ENCODE peak calls at places on chromosome 13, in nine cellular contexts. E, T, L, R, U, A, W, Z and V are unnamed samples.

GRCh38 chr13:50403311-50403710 is 388.1 kb downstream of the KCNRG start:
- DNase-seq in W (no peak), L (no peak), U (peak), Z (no peak), A (peak), R (no peak), T (no peak), E (no peak), V (peak)

GRCh38 chr13:50584856-50585580 is 258.5 kb downstream of the DLEU7 start:
- DNase-seq in U (no peak), T (no peak), R (no peak), Z (no peak), L (no peak), A (no peak), W (no peak), E (no peak), V (no peak)

GRCh38 chr13:99700468-99700867 is 199.2 kb downstream of the TM9SF2 start:
- DNase-seq in L (no peak), U (no peak), T (no peak), A (no peak), Z (no peak), W (no peak), R (no peak), E (no peak), V (no peak)

GRCh38 chr13:28392428-28392827 is 102.5 kb downstream of the FLT1 start:
- DNase-seq in L (no peak), E (no peak), U (no peak), A (no peak), R (no peak), T (no peak), Z (no peak), W (no peak), V (no peak)

GRCh38 chr13:104008571-104009435 is 942.6 kb upstream of the SLC10A2 start:
- DNase-seq in W (no peak), U (peak), T (no peak), A (no peak), Z (no peak), R (no peak), E (peak), L (no peak), V (peak)

GRCh38 chr13:107450931-107451330 is 764.4 kb downstream of the LIG4 start:
- DNase-seq in E (peak), Z (no peak), U (no peak), R (no peak), T (no peak), A (no peak), W (no peak), L (no peak), V (no peak)

GRCh38 chr13:29428310-29428991 is 167.0 kb downstream of the SLC7A1 start:
- DNase-seq in R (no peak), Z (peak), A (peak), U (peak), T (no peak), W (no peak), E (no peak), L (no peak), V (peak)

GRCh38 chr13:99215466-99215865 is 14.8 kb downstream of the UBAC2 start:
- DNase-seq in Z (no peak), A (no peak), L (no peak), W (no peak), U (no peak), T (peak), E (no peak), R (peak), V (no peak)

GRCh38 chr13:102933076-102933922 is 87.5 kb downstream of the ERCC5 start:
- DNase-seq in E (no peak), A (no peak), L (no peak), T (no peak), R (no peak), Z (no peak), U (no peak), W (no peak), V (no peak)

GRCh38 chr13:80084086-80084676 is 256.7 kb downstream of the SPRY2 start:
- DNase-seq in T (no peak), L (no peak), R (no peak), U (peak), A (peak), W (no peak), Z (no peak), E (peak), V (peak)

GRCh38 chr13:110116072-110116487 is 190.9 kb downstream of the COL4A1 start:
- DNase-seq in U (peak), L (no peak), Z (peak), E (no peak), W (no peak), A (peak), R (peak), T (peak), V (peak)

GRCh38 chr13:45994752-45995151 is 57.8 kb downstream of the ZC3H13 start:
- DNase-seq in L (no peak), E (no peak), U (no peak), R (no peak), A (no peak), Z (no peak), T (no peak), W (no peak), V (no peak)

GRCh38 chr13:99575376-99575775 is 74.1 kb downstream of the TM9SF2 start:
- DNase-seq in U (no peak), W (no peak), L (no peak), Z (no peak), E (no peak), T (no peak), A (no peak), R (peak), V (no peak)

GRCh38 chr13:95956589-95957148 is 96.5 kb downstream of the UGGT2 start:
- DNase-seq in W (no peak), A (no peak), U (peak), T (no peak), L (no peak), R (no peak), E (peak), Z (no peak), V (peak)

GRCh38 chr13:83620535-83621220 is 261.6 kb downstream of the SLITRK1 start:
- DNase-seq in Z (no peak), R (no peak), W (no peak), T (no peak), L (no peak), E (peak), U (peak), A (no peak), V (peak)

GRCh38 chr13:111952814-111953213 is 114.1 kb upstream of the SOX1 start:
- DNase-seq in A (no peak), R (no peak), U (no peak), L (no peak), W (no peak), E (no peak), Z (no peak), T (no peak), V (no peak)

GRCh38 chr13:47005761-47006414 is 109.0 kb upstream of the HTR2A start:
- DNase-seq in W (no peak), L (no peak), A (no peak), E (no peak), Z (no peak), T (no peak), R (no peak), U (no peak), V (no peak)

GRCh38 chr13:20814224-20814910 is 40.6 kb upstream of the EEF1AKMT1 start:
- DNase-seq in E (peak), W (no peak), Z (no peak), T (no peak), L (no peak), A (no peak), U (peak), R (peak), V (peak)

GRCh38 chr13:95714142-95714832 is 37.3 kb downstream of the DNAJC3 start:
- DNase-seq in L (no peak), R (no peak), W (no peak), A (no peak), T (no peak), U (peak), E (peak), Z (no peak), V (peak)

GRCh38 chr13:27712421-27712820 is 79.9 kb upstream of the GSX1 start:
- DNase-seq in Z (no peak), A (no peak), L (no peak), R (no peak), T (no peak), E (no peak), U (peak), W (no peak), V (peak)

GRCh38 chr13:42038661-42039456 is 9.6 kb upstream of the DGKH start:
- DNase-seq in E (no peak), W (no peak), L (no peak), A (no peak), T (no peak), Z (no peak), U (no peak), R (no peak), V (no peak)

GRCh38 chr13:73937420-73937819 is 196.8 kb downstream of the KLF12 start:
- DNase-seq in T (no peak), L (no peak), R (no peak), A (no peak), U (no peak), E (no peak), Z (no peak), W (no peak), V (no peak)